ENCODE peak calls at places on chromosomes 1 and 21, in six cellular contexts. N is dorsolateral prefrontal cortex, T is spleen, C is fibroblast of mammary gland, R is body of pancreas, W is tibial artery. I is an unnamed sample.

GRCh38 chr1:234218078-234218477 is 155.2 kb upstream of the COA6 start:
- DNase-seq in N (no peak), T (no peak), C (no peak), R (no peak), W (no peak), I (no peak)

GRCh38 chr1:100794719-100795645 is 75.4 kb downstream of the VCAM1 start:
- DNase-seq in N (no peak), T (no peak), C (peak; percentile 65), R (no peak), W (no peak), I (peak; percentile 19)

GRCh38 chr1:71823656-71824159 is 458.6 kb downstream of the NEGR1 start:
- DNase-seq in N (no peak), T (no peak), C (no peak), R (no peak), W (no peak), I (no peak)

GRCh38 chr21:45432575-45433255 is 27.8 kb downstream of the COL18A1 start:
- DNase-seq in N (no peak), T (no peak), C (peak; percentile 69), R (no peak), W (peak; percentile 86), I (peak; percentile 98)

GRCh38 chr21:20994790-20995189 is 3.4 kb upstream of the NCAM2 start:
- DNase-seq in N (no peak), T (no peak), C (no peak), R (no peak), W (no peak), I (no peak)

GRCh38 chr21:44916965-44917364 is 3.7 kb downstream of the ITGB2 start:
- DNase-seq in N (no peak), T (no peak), C (no peak), R (no peak), W (no peak), I (no peak)

GRCh38 chr1:201176931-201177330 is 13.7 kb upstream of the IGFN1 start:
- DNase-seq in N (no peak), T (peak; percentile 22), C (peak; percentile 55), R (no peak), W (no peak), I (peak; percentile 81)

GRCh38 chr1:89179343-89179742 is 3.5 kb upstream of the GBP7 start:
- DNase-seq in N (no peak), T (no peak), C (peak; percentile 4), R (no peak), W (no peak), I (no peak)

GRCh38 chr1:169873582-169874200 is 20.0 kb downstream of the SCYL3 start:
- DNase-seq in N (no peak), T (no peak), C (no peak), R (no peak), W (no peak), I (no peak)

GRCh38 chr1:45206808-45207624 is 611 bp upstream of the ZSWIM5 start:
- DNase-seq in N (no peak), T (no peak), C (no peak), R (no peak), W (no peak), I (peak; percentile 65)

GRCh38 chr1:226603976-226604845 is 55.6 kb downstream of the STUM start:
- DNase-seq in N (no peak), T (peak; percentile 46), C (no peak), R (no peak), W (no peak), I (peak; percentile 53)

GRCh38 chr1:2213576-2214505 is 14.3 kb upstream of the SKI start:
- DNase-seq in N (peak; percentile 83), T (peak; percentile 78), C (peak; percentile 82), R (peak; percentile 41), W (peak; percentile 95), I (peak; percentile 98)

GRCh38 chr21:15045017-15045416 is 19.8 kb downstream of the NRIP1 start:
- DNase-seq in N (no peak), T (no peak), C (no peak), R (no peak), W (no peak), I (no peak)

GRCh38 chr21:36785615-36786014 is 86.7 kb downstream of the SIM2 start:
- DNase-seq in N (no peak), T (no peak), C (no peak), R (no peak), W (no peak), I (no peak)

GRCh38 chr1:108502138-108502537 is 52.0 kb downstream of the NBPF6 start:
- DNase-seq in N (no peak), T (no peak), C (no peak), R (no peak), W (no peak), I (no peak)

GRCh38 chr1:108075055-108075454 is 110.1 kb upstream of the VAV3 start:
- DNase-seq in N (no peak), T (no peak), C (no peak), R (no peak), W (no peak), I (no peak)

GRCh38 chr1:54335396-54336056 is 70.7 kb downstream of the SSBP3 start:
- DNase-seq in N (no peak), T (no peak), C (peak; percentile 94), R (peak; percentile 57), W (peak; percentile 86), I (peak; percentile 97)

GRCh38 chr1:1539310-1540014 is 962 bp downstream of the TMEM240 start:
- DNase-seq in N (no peak), T (no peak), C (peak; percentile 44), R (no peak), W (no peak), I (peak; percentile 99)

GRCh38 chr1:111441573-111442192 is 7.4 kb downstream of the WDR77 start:
- DNase-seq in N (no peak), T (peak; percentile 79), C (peak; percentile 28), R (peak; percentile 7), W (no peak), I (peak; percentile 34)

GRCh38 chr1:240151126-240151735 is 59.5 kb downstream of the FMN2 start:
- DNase-seq in N (no peak), T (no peak), C (peak; percentile 12), R (no peak), W (no peak), I (no peak)

GRCh38 chr1:84077476-84078107 is 66.5 kb upstream of the PRKACB start:
- DNase-seq in N (peak; percentile 81), T (peak; percentile 93), C (peak; percentile 55), R (peak; percentile 68), W (peak; percentile 84), I (peak; percentile 99)

DNA sequence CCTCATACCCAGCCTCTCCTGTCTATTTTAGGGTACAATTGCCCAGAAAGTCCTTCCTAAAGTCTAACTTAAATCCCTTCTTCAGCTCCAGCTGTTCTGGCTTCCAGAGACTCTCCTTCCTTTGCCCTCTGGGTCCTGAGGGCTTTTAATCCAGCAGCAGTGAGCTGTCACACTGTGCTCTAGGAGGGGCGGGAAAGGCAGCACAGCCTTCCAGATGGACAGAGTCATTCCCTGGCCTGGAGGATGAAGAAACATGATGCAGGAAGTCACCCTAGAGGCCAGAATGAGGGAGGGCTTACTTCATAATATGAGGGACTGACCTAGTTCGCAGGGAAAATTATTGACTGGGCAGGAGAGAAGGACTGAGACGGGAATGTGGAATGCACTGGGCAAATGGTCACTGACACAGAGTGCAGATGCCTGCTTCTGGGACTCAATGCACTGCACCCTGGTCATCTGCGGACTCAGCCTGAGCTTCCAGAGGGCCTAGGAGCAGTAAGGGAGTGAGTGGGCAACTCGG is 1.3 kb downstream of the SH2D2A start:
- DNase-seq in N (no peak), T (no peak), C (peak; percentile 95), R (peak; percentile 56), W (peak; percentile 59), I (peak; percentile 97)
- TF ChIP-seq CTCF in N (no peak), T (no peak), C (no peak), R (no peak), W (no peak), I (peak; percentile 22)

DNA sequence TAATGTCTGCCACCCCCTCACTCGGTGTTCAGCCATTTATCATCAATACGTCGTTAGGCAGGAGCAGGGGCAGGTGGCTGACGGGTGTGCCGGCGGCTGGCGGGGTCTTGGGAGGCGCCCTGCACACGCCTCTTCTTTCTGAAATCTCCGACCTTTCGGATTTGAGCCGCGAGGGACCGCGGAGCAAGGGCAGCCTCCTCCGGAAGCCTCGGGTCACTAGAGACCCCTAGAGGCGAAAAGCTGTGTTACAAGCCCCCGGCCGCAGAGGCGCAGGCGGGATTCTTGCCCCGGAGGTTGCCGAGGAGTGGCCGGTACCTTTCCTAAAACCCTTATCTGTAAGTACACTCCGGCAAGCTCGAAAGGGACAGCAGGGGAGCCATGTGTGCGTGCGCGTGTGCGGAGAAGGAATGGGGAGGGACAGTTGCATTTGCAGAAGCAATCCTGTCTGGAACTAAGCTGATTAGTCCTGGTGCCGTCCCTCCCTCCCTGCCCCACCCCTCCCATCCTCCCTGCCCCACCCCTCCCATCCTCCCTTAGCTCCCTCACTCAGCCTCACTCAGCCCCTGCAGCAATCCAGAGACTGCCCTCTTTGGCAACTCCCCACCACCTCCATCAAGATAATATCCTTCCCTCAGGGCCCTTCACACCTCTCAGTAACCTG is 11.0 kb downstream of the BRINP2 start:
- DNase-seq in N (peak; percentile 72), T (peak; percentile 82), C (peak; percentile 47), R (peak; percentile 48), W (peak; percentile 66), I (peak; percentile 90)
- H3K4me3 ChIP-seq in N (peak overlapping the region; percentile 45), T (peak overlapping the region; percentile 3), C (peak overlapping the region; percentile 30), R (no peak overlapping the region), W (no peak overlapping the region), I (peak overlapping the region; percentile 46)

DNA sequence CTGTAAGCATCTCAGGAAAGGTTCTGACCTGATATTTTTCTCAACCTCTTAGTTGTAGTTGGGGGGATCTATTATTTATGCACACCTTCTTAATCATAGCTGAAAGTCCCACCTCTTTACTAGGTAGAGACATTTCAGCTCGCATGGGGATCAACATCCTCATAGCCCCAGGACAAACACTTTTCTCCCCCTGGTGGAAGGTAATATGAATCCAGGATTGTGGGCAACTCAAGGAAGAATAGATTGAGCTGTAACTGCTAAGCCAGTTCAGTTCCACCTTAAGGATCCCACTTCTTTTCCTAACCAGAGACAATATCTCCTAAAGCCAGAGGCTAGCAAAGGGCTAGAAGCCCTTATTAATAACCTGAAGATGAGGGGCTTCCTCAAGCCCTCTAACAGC is 25.4 kb upstream of the SMYD3 start:
- DNase-seq in N (no peak), T (no peak), C (no peak), R (no peak), W (no peak), I (no peak)
- TF ChIP-seq CTCF in N (no peak), T (no peak), C (peak; percentile 5), R (no peak), W (no peak), I (peak; percentile 32)

GRCh38 chr1:22451702-22452400 is at the start of gene ZBTB40:
- DNase-seq in N (peak; percentile 95), T (peak; percentile 98), C (peak; percentile 97), R (peak; percentile 98), W (peak; percentile 99), I (peak; percentile 95)

GRCh38 chr1:22450421-22451021 is 1.1 kb upstream of the ZBTB40 start:
- DNase-seq in N (no peak), T (no peak), C (no peak), R (peak; percentile 72), W (no peak), I (no peak)

GRCh38 chr1:22454476-22455056 is 2.9 kb downstream of the ZBTB40 start:
- DNase-seq in N (no peak), T (no peak), C (no peak), R (peak; percentile 52), W (no peak), I (peak; percentile 22)

GRCh38 chr1:22452401-22452963 is 831 bp downstream of the ZBTB40 start:
- DNase-seq in N (peak; percentile 43), T (no peak), C (peak; percentile 55), R (peak; percentile 58), W (no peak), I (peak; percentile 19)

GRCh38 chr1:22453181-22453580 is 1.5 kb downstream of the ZBTB40 start:
- DNase-seq in N (no peak), T (no peak), C (no peak), R (no peak), W (no peak), I (no peak)
- H3K4me3 ChIP-seq in N (peak overlapping the region; percentile 89), T (no peak overlapping the region), C (peak overlapping the region; percentile 86), R (no peak overlapping the region), W (peak overlapping the region; percentile 83), I (no peak overlapping the region)